ENCODE peak calls at places on chromosomes 12 and 14, in ten cellular contexts. One of them, this sample, is unnamed.

GRCh38 chr14:97177016-97177415 is 379.8 kb downstream of the VRK1 start:
- DNase-seq in heart left ventricle: no peak
- DNase-seq in Peyer's patch: no peak
- DNase-seq in body of pancreas: peak
- DNase-seq in breast epithelium: no peak
- DNase-seq in tibial nerve: no peak
- DNase-seq in transverse colon: no peak
- DNase-seq in IMR-90: no peak
- DNase-seq in ovary: no peak
- DNase-seq in testis: no peak
- DNase-seq in this sample: peak

GRCh38 chr14:52987514-52987913 is 36.7 kb upstream of the FERMT2 start:
- DNase-seq in transverse colon: no peak
- DNase-seq in breast epithelium: no peak
- DNase-seq in body of pancreas: peak
- DNase-seq in heart left ventricle: no peak
- DNase-seq in IMR-90: no peak
- DNase-seq in testis: no peak
- DNase-seq in tibial nerve: no peak
- DNase-seq in Peyer's patch: no peak
- DNase-seq in ovary: no peak
- DNase-seq in this sample: peak

GRCh38 chr12:120252071-120252906 is 13.2 kb downstream of the PXN start:
- DNase-seq in transverse colon: no peak
- DNase-seq in Peyer's patch: peak
- DNase-seq in IMR-90: no peak
- DNase-seq in tibial nerve: no peak
- DNase-seq in heart left ventricle: no peak
- DNase-seq in ovary: no peak
- DNase-seq in body of pancreas: peak
- DNase-seq in breast epithelium: no peak
- DNase-seq in testis: no peak
- DNase-seq in this sample: no peak

GRCh38 chr14:39417014-39417413 is 15.2 kb downstream of the FBXO33 start:
- DNase-seq in transverse colon: no peak
- DNase-seq in tibial nerve: no peak
- DNase-seq in breast epithelium: no peak
- DNase-seq in IMR-90: no peak
- DNase-seq in ovary: no peak
- DNase-seq in Peyer's patch: no peak
- DNase-seq in body of pancreas: no peak
- DNase-seq in testis: no peak
- DNase-seq in heart left ventricle: peak
- DNase-seq in this sample: peak

GRCh38 chr14:36320210-36321003 is at the start of gene MBIP:
- DNase-seq in testis: peak
- DNase-seq in heart left ventricle: peak
- DNase-seq in ovary: peak
- DNase-seq in body of pancreas: peak
- DNase-seq in IMR-90: peak
- DNase-seq in breast epithelium: peak
- DNase-seq in Peyer's patch: peak
- DNase-seq in transverse colon: peak
- DNase-seq in tibial nerve: peak
- DNase-seq in this sample: peak

GRCh38 chr14:51619551-51619950 is 32.2 kb upstream of the FRMD6 start:
- DNase-seq in tibial nerve: no peak
- DNase-seq in IMR-90: peak
- DNase-seq in breast epithelium: no peak
- DNase-seq in heart left ventricle: no peak
- DNase-seq in body of pancreas: no peak
- DNase-seq in Peyer's patch: no peak
- DNase-seq in testis: no peak
- DNase-seq in ovary: no peak
- DNase-seq in transverse colon: no peak
- DNase-seq in this sample: no peak

GRCh38 chr12:91419809-91420208 is 237.2 kb upstream of the DCN start:
- DNase-seq in Peyer's patch: no peak
- DNase-seq in IMR-90: no peak
- DNase-seq in breast epithelium: no peak
- DNase-seq in ovary: no peak
- DNase-seq in transverse colon: no peak
- DNase-seq in tibial nerve: no peak
- DNase-seq in body of pancreas: no peak
- DNase-seq in heart left ventricle: no peak
- DNase-seq in testis: no peak
- DNase-seq in this sample: no peak

GRCh38 chr12:685388-685787 is 22.1 kb upstream of the NINJ2 start:
- DNase-seq in tibial nerve: no peak
- DNase-seq in heart left ventricle: peak
- DNase-seq in ovary: no peak
- DNase-seq in transverse colon: peak
- DNase-seq in body of pancreas: no peak
- DNase-seq in testis: peak
- DNase-seq in breast epithelium: no peak
- DNase-seq in Peyer's patch: peak
- DNase-seq in IMR-90: peak
- DNase-seq in this sample: no peak

GRCh38 chr14:38286481-38286880 is 30.6 kb upstream of the CLEC14A start:
- DNase-seq in IMR-90: no peak
- DNase-seq in breast epithelium: no peak
- DNase-seq in transverse colon: no peak
- DNase-seq in tibial nerve: no peak
- DNase-seq in testis: no peak
- DNase-seq in ovary: no peak
- DNase-seq in Peyer's patch: no peak
- DNase-seq in body of pancreas: no peak
- DNase-seq in heart left ventricle: no peak
- DNase-seq in this sample: no peak

GRCh38 chr12:106288510-106289195 is 13.9 kb upstream of the TCP11L2 start:
- DNase-seq in transverse colon: no peak
- DNase-seq in ovary: no peak
- DNase-seq in Peyer's patch: peak
- DNase-seq in heart left ventricle: no peak
- DNase-seq in breast epithelium: no peak
- DNase-seq in tibial nerve: no peak
- DNase-seq in IMR-90: peak
- DNase-seq in testis: no peak
- DNase-seq in body of pancreas: no peak
- DNase-seq in this sample: no peak

GRCh38 chr12:83145325-83145724 is 458.6 kb downstream of the TMTC2 start:
- DNase-seq in testis: peak
- DNase-seq in tibial nerve: no peak
- DNase-seq in heart left ventricle: no peak
- DNase-seq in transverse colon: no peak
- DNase-seq in body of pancreas: no peak
- DNase-seq in Peyer's patch: no peak
- DNase-seq in breast epithelium: no peak
- DNase-seq in IMR-90: no peak
- DNase-seq in ovary: no peak
- DNase-seq in this sample: no peak

GRCh38 chr14:101134851-101135486 is 231.4 kb upstream of the RTL1 start:
- DNase-seq in Peyer's patch: peak
- DNase-seq in transverse colon: no peak
- DNase-seq in heart left ventricle: no peak
- DNase-seq in body of pancreas: no peak
- DNase-seq in ovary: no peak
- DNase-seq in breast epithelium: no peak
- DNase-seq in tibial nerve: no peak
- DNase-seq in testis: no peak
- DNase-seq in IMR-90: no peak
- DNase-seq in this sample: no peak
- TF ChIP-seq POLR2A in Peyer's patch: no peak
- TF ChIP-seq POLR2A in transverse colon: no peak
- TF ChIP-seq POLR2A in heart left ventricle: no peak
- TF ChIP-seq POLR2A in body of pancreas: no peak
- TF ChIP-seq POLR2A in ovary: no peak
- TF ChIP-seq POLR2A in breast epithelium: no peak
- TF ChIP-seq POLR2A in tibial nerve: no peak
- TF ChIP-seq POLR2A in testis: no peak
- TF ChIP-seq POLR2A in IMR-90: no peak
- TF ChIP-seq POLR2A in this sample: no peak

GRCh38 chr12:32714772-32715171 is 35.7 kb downstream of the DNM1L start:
- DNase-seq in IMR-90: no peak
- DNase-seq in breast epithelium: no peak
- DNase-seq in testis: no peak
- DNase-seq in heart left ventricle: no peak
- DNase-seq in ovary: no peak
- DNase-seq in body of pancreas: no peak
- DNase-seq in Peyer's patch: no peak
- DNase-seq in transverse colon: peak
- DNase-seq in tibial nerve: no peak
- DNase-seq in this sample: no peak
- TF ChIP-seq POLR2A in IMR-90: no peak
- TF ChIP-seq POLR2A in breast epithelium: no peak
- TF ChIP-seq POLR2A in testis: no peak
- TF ChIP-seq POLR2A in heart left ventricle: no peak
- TF ChIP-seq POLR2A in ovary: no peak
- TF ChIP-seq POLR2A in body of pancreas: no peak
- TF ChIP-seq POLR2A in Peyer's patch: no peak
- TF ChIP-seq POLR2A in transverse colon: no peak
- TF ChIP-seq POLR2A in tibial nerve: no peak
- TF ChIP-seq POLR2A in this sample: no peak

GRCh38 chr12:103442187-103442564 is 53.6 kb downstream of the C12orf42 start:
- DNase-seq in testis: no peak
- DNase-seq in transverse colon: no peak
- DNase-seq in body of pancreas: no peak
- DNase-seq in breast epithelium: no peak
- DNase-seq in heart left ventricle: no peak
- DNase-seq in Peyer's patch: no peak
- DNase-seq in tibial nerve: no peak
- DNase-seq in IMR-90: no peak
- DNase-seq in ovary: no peak
- DNase-seq in this sample: no peak

GRCh38 chr12:103442822-103443221 is 52.9 kb downstream of the C12orf42 start:
- DNase-seq in heart left ventricle: no peak
- DNase-seq in testis: no peak
- DNase-seq in tibial nerve: no peak
- DNase-seq in Peyer's patch: no peak
- DNase-seq in body of pancreas: no peak
- DNase-seq in transverse colon: no peak
- DNase-seq in ovary: no peak
- DNase-seq in IMR-90: no peak
- DNase-seq in breast epithelium: no peak
- DNase-seq in this sample: no peak

GRCh38 chr12:103444983-103445382 is 50.8 kb downstream of the C12orf42 start:
- DNase-seq in breast epithelium: no peak
- DNase-seq in ovary: no peak
- DNase-seq in heart left ventricle: no peak
- DNase-seq in IMR-90: no peak
- DNase-seq in transverse colon: no peak
- DNase-seq in testis: no peak
- DNase-seq in Peyer's patch: no peak
- DNase-seq in tibial nerve: no peak
- DNase-seq in body of pancreas: no peak
- DNase-seq in this sample: no peak

DNA sequence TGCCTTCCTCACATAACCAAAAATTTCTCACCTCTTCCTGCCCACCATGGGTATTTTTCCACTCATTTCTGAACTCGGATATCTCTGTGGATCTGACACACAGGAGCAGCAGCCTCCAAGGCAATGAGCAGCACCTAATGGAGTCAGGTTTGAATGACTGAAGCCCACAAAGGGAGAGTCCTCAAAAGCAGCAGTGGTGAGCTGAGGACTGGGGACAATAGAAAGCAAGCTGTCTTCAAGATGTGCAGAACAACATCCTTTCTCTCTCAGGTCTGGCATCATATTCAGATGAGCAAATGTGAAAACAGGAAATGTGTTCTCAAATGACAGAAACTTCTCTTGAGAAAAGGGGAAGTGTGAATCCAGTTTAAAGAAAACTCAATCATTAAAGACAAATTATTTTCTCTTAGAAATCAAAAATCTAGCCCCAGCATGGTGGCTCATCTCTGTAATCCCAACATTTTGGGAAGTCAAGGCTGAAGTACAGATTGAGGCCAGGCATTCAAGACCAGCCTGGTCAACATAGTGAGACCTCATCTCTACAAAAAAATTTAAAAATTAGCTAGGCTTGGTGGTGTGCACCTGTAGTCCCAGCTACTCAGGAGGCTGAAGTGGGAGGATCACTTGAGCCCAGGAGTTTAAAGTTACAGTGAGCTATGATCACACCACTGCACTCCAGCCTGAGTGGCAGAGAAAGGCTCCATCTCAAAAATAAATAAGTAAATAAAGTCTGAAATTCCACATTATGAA is 54.2 kb downstream of the C12orf42 start:
- DNase-seq in body of pancreas: no peak
- DNase-seq in heart left ventricle: no peak
- DNase-seq in testis: no peak
- DNase-seq in tibial nerve: no peak
- DNase-seq in IMR-90: no peak
- DNase-seq in transverse colon: peak
- DNase-seq in breast epithelium: no peak
- DNase-seq in ovary: no peak
- DNase-seq in Peyer's patch: peak
- DNase-seq in this sample: no peak
- TF ChIP-seq POLR2A in body of pancreas: no peak
- TF ChIP-seq POLR2A in heart left ventricle: no peak
- TF ChIP-seq POLR2A in testis: no peak
- TF ChIP-seq POLR2A in tibial nerve: no peak
- TF ChIP-seq POLR2A in IMR-90: no peak
- TF ChIP-seq POLR2A in transverse colon: peak
- TF ChIP-seq POLR2A in breast epithelium: no peak
- TF ChIP-seq POLR2A in ovary: no peak
- TF ChIP-seq POLR2A in Peyer's patch: no peak
- TF ChIP-seq POLR2A in this sample: no peak

GRCh38 chr14:105303949-105304348 is 3.1 kb upstream of the BRF1 start:
- DNase-seq in Peyer's patch: no peak
- DNase-seq in body of pancreas: no peak
- DNase-seq in testis: no peak
- DNase-seq in IMR-90: no peak
- DNase-seq in heart left ventricle: no peak
- DNase-seq in tibial nerve: no peak
- DNase-seq in breast epithelium: no peak
- DNase-seq in ovary: no peak
- DNase-seq in transverse colon: peak
- DNase-seq in this sample: no peak

GRCh38 chr14:105301103-105301914 is 508 bp upstream of the BRF1 start:
- DNase-seq in IMR-90: peak
- DNase-seq in ovary: peak
- DNase-seq in tibial nerve: peak
- DNase-seq in transverse colon: peak
- DNase-seq in testis: peak
- DNase-seq in body of pancreas: peak
- DNase-seq in heart left ventricle: peak
- DNase-seq in breast epithelium: peak
- DNase-seq in Peyer's patch: peak
- DNase-seq in this sample: peak

GRCh38 chr14:105299654-105300541 is 903 bp downstream of the BRF1 start:
- DNase-seq in ovary: peak
- DNase-seq in transverse colon: peak
- DNase-seq in IMR-90: no peak
- DNase-seq in tibial nerve: no peak
- DNase-seq in heart left ventricle: peak
- DNase-seq in testis: peak
- DNase-seq in Peyer's patch: peak
- DNase-seq in body of pancreas: no peak
- DNase-seq in breast epithelium: no peak
- DNase-seq in this sample: peak

GRCh38 chr14:105304565-105304964 is 3.8 kb upstream of the BRF1 start:
- DNase-seq in body of pancreas: no peak
- DNase-seq in heart left ventricle: no peak
- DNase-seq in testis: no peak
- DNase-seq in transverse colon: no peak
- DNase-seq in ovary: no peak
- DNase-seq in breast epithelium: no peak
- DNase-seq in IMR-90: no peak
- DNase-seq in tibial nerve: no peak
- DNase-seq in Peyer's patch: no peak
- DNase-seq in this sample: no peak

GRCh38 chr14:105300542-105301102 is at the start of gene BRF1:
- DNase-seq in heart left ventricle: peak
- DNase-seq in IMR-90: peak
- DNase-seq in ovary: peak
- DNase-seq in breast epithelium: peak
- DNase-seq in testis: peak
- DNase-seq in tibial nerve: peak
- DNase-seq in body of pancreas: peak
- DNase-seq in Peyer's patch: peak
- DNase-seq in transverse colon: peak
- DNase-seq in this sample: peak
- TF ChIP-seq POLR2A in heart left ventricle: peak
- TF ChIP-seq POLR2A in IMR-90: no peak
- TF ChIP-seq POLR2A in ovary: no peak
- TF ChIP-seq POLR2A in breast epithelium: peak
- TF ChIP-seq POLR2A in testis: no peak
- TF ChIP-seq POLR2A in tibial nerve: peak
- TF ChIP-seq POLR2A in body of pancreas: peak
- TF ChIP-seq POLR2A in Peyer's patch: no peak
- TF ChIP-seq POLR2A in transverse colon: no peak
- TF ChIP-seq POLR2A in this sample: peak

This sample was measured in erythroblast.